ENCODE peak calls at places on chromosomes 2 and 18, in eight cellular contexts. H is NCI-H526 treated with DMSO at 0.1 percent for 48 hours; R is amniotic epithelial cell; G is NCI-H510A treated with DMSO at 0.1 percent for 48 hours; V is head of caudate nucleus; W is stimulated activated naive B cell treated with anti-CD40 and anti-IgM and Interleukin-4, amounts not matched to agents 10 μg/mL and 1 μg/mL and 100 μg/mL, for 72 hours; L is hippocampal formation; X is anterior cingulate cortex. M is an unnamed sample.
A peak's percentile ranks its signal among the peaks of the same experiment; 100 is the strongest.

GRCh38 chr2:42195559-42195958 is 26.4 kb downstream of the EML4 start:
- DNase-seq in H (no peak), R (peak; percentile 84), G (no peak), V (no peak), W (no peak), L (no peak), X (no peak), M (no peak)

GRCh38 chr2:19321946-19322345 is 36.5 kb downstream of the OSR1 start:
- DNase-seq in H (no peak), R (peak; percentile 78), G (no peak), V (no peak), W (no peak), L (no peak), X (no peak), M (no peak)

GRCh38 chr2:46097714-46098480 is 199.3 kb upstream of the EPAS1 start:
- DNase-seq in H (no peak), R (peak; percentile 97), G (no peak), V (no peak), W (no peak), L (no peak), X (no peak), M (peak; percentile 4)

GRCh38 chr2:239932881-239933735 is 92.0 kb downstream of the NDUFA10 start:
- DNase-seq in H (no peak), R (no peak), G (no peak), V (no peak), W (no peak), L (no peak), X (no peak), M (no peak)

GRCh38 chr2:128316777-128317185 is 1.9 kb downstream of the HS6ST1 start:
- DNase-seq in H (no peak), R (no peak), G (no peak), V (no peak), W (no peak), L (no peak), X (no peak), M (no peak)

GRCh38 chr2:146677280-146677679 is 1167.5 kb upstream of the ACVR2A start:
- DNase-seq in H (no peak), R (peak; percentile 8), G (no peak), V (no peak), W (no peak), L (no peak), X (no peak), M (no peak)

GRCh38 chr2:134122610-134123009 is 131.3 kb upstream of the MGAT5 start:
- DNase-seq in H (peak; percentile 15), R (no peak), G (peak; percentile 20), V (no peak), W (no peak), L (no peak), X (no peak), M (peak; percentile 24)

GRCh38 chr2:20745924-20746555 is 76.9 kb downstream of the LDAH start:
- DNase-seq in H (no peak), R (peak; percentile 13), G (peak; percentile 95), V (no peak), W (no peak), L (no peak), X (no peak), M (peak; percentile 5)

GRCh38 chr18:63073481-63073880 is 246.1 kb downstream of the BCL2 start:
- DNase-seq in H (peak; percentile 48), R (no peak), G (peak; percentile 53), V (no peak), W (peak; percentile 8), L (no peak), X (no peak), M (peak; percentile 33)

GRCh38 chr2:216066255-216066654 is 15.4 kb downstream of the PECR start:
- DNase-seq in H (no peak), R (peak; percentile 94), G (no peak), V (no peak), W (no peak), L (no peak), X (no peak), M (no peak)

GRCh38 chr2:72148975-72149555 is 1.4 kb upstream of the CYP26B1 start:
- DNase-seq in H (no peak), R (peak; percentile 13), G (peak; percentile 15), V (no peak), W (no peak), L (no peak), X (no peak), M (peak; percentile 55)

GRCh38 chr2:46296840-46297545 is at the start of gene EPAS1:
- DNase-seq in H (peak; percentile 19), R (peak; percentile 82), G (peak; percentile 63), V (peak; percentile 78), W (peak; percentile 65), L (peak; percentile 77), X (peak; percentile 62), M (peak; percentile 72)

GRCh38 chr2:112181571-112182290 is 43.5 kb downstream of the FBLN7 start:
- DNase-seq in H (no peak), R (no peak), G (peak; percentile 78), V (no peak), W (no peak), L (no peak), X (no peak), M (peak; percentile 81)

GRCh38 chr18:5296706-5297320 is 1.3 kb upstream of the ZBTB14 start:
- DNase-seq in H (peak; percentile 49), R (peak; percentile 73), G (peak; percentile 89), V (peak; percentile 68), W (peak; percentile 61), L (peak; percentile 74), X (peak; percentile 75), M (peak; percentile 88)

GRCh38 chr2:175829741-175830140 is 172.3 kb downstream of the LNPK start:
- DNase-seq in H (no peak), R (no peak), G (no peak), V (no peak), W (no peak), L (no peak), X (no peak), M (no peak)

GRCh38 chr2:109139844-109140396 is 10.9 kb downstream of the SH3RF3 start:
- DNase-seq in H (no peak), R (no peak), G (no peak), V (no peak), W (no peak), L (no peak), X (no peak), M (no peak)

GRCh38 chr2:127000937-127001336 is 102.2 kb downstream of the TEX51 start:
- DNase-seq in H (no peak), R (peak; percentile 74), G (no peak), V (no peak), W (no peak), L (no peak), X (no peak), M (no peak)

GRCh38 chr2:15645300-15645699 is 53.6 kb downstream of the DDX1 start:
- DNase-seq in H (no peak), R (no peak), G (no peak), V (no peak), W (no peak), L (no peak), X (no peak), M (no peak)

GRCh38 chr2:183011741-183012140 is 26.5 kb downstream of the NCKAP1 start:
- DNase-seq in H (no peak), R (peak; percentile 13), G (no peak), V (no peak), W (no peak), L (no peak), X (no peak), M (no peak)

GRCh38 chr18:71105078-71105819 is 816.4 kb downstream of the SOCS6 start:
- DNase-seq in H (no peak), R (no peak), G (no peak), V (no peak), W (no peak), L (no peak), X (no peak), M (no peak)

GRCh38 chr2:189521686-189522434 is 58.7 kb downstream of the SLC40A1 start:
- DNase-seq in H (no peak), R (peak; percentile 53), G (no peak), V (no peak), W (no peak), L (no peak), X (no peak), M (no peak)

GRCh38 chr2:181300600-181301291 is 156.4 kb upstream of the ITGA4 start:
- DNase-seq in H (no peak), R (peak; percentile 7), G (no peak), V (no peak), W (no peak), L (no peak), X (no peak), M (no peak)

GRCh38 chr2:102932521-102932920 is 170.7 kb downstream of the TMEM182 start:
- DNase-seq in H (no peak), R (no peak), G (peak; percentile 73), V (no peak), W (no peak), L (no peak), X (no peak), M (no peak)

GRCh38 chr18:59617468-59617932 is 79.7 kb downstream of the CCBE1 start:
- DNase-seq in H (no peak), R (peak; percentile 14), G (no peak), V (no peak), W (no peak), L (no peak), X (no peak), M (no peak)

GRCh38 chr2:231118122-231118942 is 6.5 kb downstream of the HTR2B start:
- DNase-seq in H (no peak), R (no peak), G (peak; percentile 91), V (no peak), W (no peak), L (no peak), X (no peak), M (no peak)

M was measured in NCI-H345.